ENCODE peak calls at places on chromosomes 11 and 22, in six cellular contexts. Y is stimulated activated CD8-positive, alpha-beta memory T cell treated with anti-CD3 and anti-CD28 coated beads, Interleukin-7, amount 100 ng/mL, for 24 hours; O is naive thymus-derived CD8-positive, alpha-beta T cell; F is SK-N-SH; B is EH; K is dermis blood vessel endothelial cell. M is an unnamed sample.
A peak's percentile ranks its signal among the peaks of the same experiment; 100 is the strongest.

GRCh38 chr22:28171135-28171534 is 252.1 kb upstream of the PITPNB start:
- DNase-seq in B (no peak), F (no peak), K (peak; percentile 45), Y (no peak), O (no peak), M (no peak)

GRCh38 chr11:72643547-72643946 is 30.7 kb downstream of the PDE2A start:
- DNase-seq in O (no peak), Y (no peak), B (peak; percentile 45), F (no peak), K (no peak), M (no peak)

GRCh38 chr11:13487661-13488030 is 8.2 kb downstream of the PTH start:
- DNase-seq in O (no peak), B (no peak), Y (no peak), F (no peak), K (peak; percentile 29), M (no peak)

GRCh38 chr11:65663634-65664200 is 1.0 kb upstream of the RELA start:
- DNase-seq in B (peak; percentile 66), O (no peak), K (peak; percentile 52), F (peak; percentile 72), Y (no peak), M (no peak)

GRCh38 chr11:20668844-20669832 is at the start of gene NELL1:
- DNase-seq in K (no peak), B (no peak), O (no peak), Y (no peak), F (peak; percentile 79), M (no peak)

GRCh38 chr11:125784678-125785077 is 3.2 kb upstream of the PATE3 start:
- DNase-seq in B (no peak), K (no peak), O (no peak), Y (no peak), F (no peak), M (no peak)

GRCh38 chr11:123509737-123510578 is 79.9 kb downstream of the GRAMD1B start:
- DNase-seq in K (peak; percentile 78), O (no peak), B (peak; percentile 56), Y (no peak), F (peak; percentile 84), M (peak; percentile 87)

GRCh38 chr11:17986007-17986710 is 26.7 kb downstream of the SERGEF start:
- DNase-seq in K (no peak), Y (no peak), B (peak; percentile 71), F (no peak), O (no peak), M (no peak)

GRCh38 chr11:78015878-78016277 is 7.2 kb downstream of the KCTD14 start:
- DNase-seq in B (no peak), F (no peak), Y (no peak), O (no peak), K (no peak), M (no peak)

GRCh38 chr11:119417726-119418540 is 5.0 kb downstream of the THY1 start:
- DNase-seq in B (peak; percentile 97), Y (no peak), O (no peak), F (peak; percentile 21), K (no peak), M (no peak)

GRCh38 chr22:30878516-30879365 is 89.8 kb downstream of the MORC2 start:
- DNase-seq in Y (no peak), O (peak; percentile 54), B (peak; percentile 4), K (no peak), F (peak; percentile 79), M (no peak)

GRCh38 chr11:40168461-40168860 is 1291.0 kb downstream of the LRRC4C start:
- DNase-seq in O (no peak), K (no peak), F (no peak), B (no peak), Y (no peak), M (no peak)

GRCh38 chr11:65911682-65912568 is 6.9 kb downstream of the C11orf68 start:
- DNase-seq in B (peak; percentile 94), O (no peak), Y (no peak), K (peak; percentile 56), F (peak; percentile 84), M (peak; percentile 51)

GRCh38 chr11:71395010-71395560 is 53.1 kb downstream of the DHCR7 start:
- DNase-seq in Y (no peak), F (no peak), B (no peak), K (no peak), O (no peak), M (no peak)

GRCh38 chr22:29811377-29811776 is 26.7 kb downstream of the ASCC2 start:
- DNase-seq in Y (no peak), F (no peak), B (no peak), K (no peak), O (no peak), M (no peak)

GRCh38 chr22:32080904-32081303 is 37.8 kb downstream of the SLC5A1 start:
- DNase-seq in Y (no peak), F (peak; percentile 73), K (peak; percentile 56), O (no peak), B (peak; percentile 60), M (peak; percentile 39)

GRCh38 chr22:20638143-20638870 is 130.9 kb downstream of the MED15 start:
- DNase-seq in O (no peak), Y (no peak), K (no peak), B (no peak), F (no peak), M (no peak)

GRCh38 chr11:113862430-113862829 is 12.9 kb downstream of the USP28 start:
- DNase-seq in F (no peak), K (no peak), O (no peak), Y (no peak), B (peak; percentile 50), M (no peak)

GRCh38 chr11:8205566-8205965 is 36.7 kb upstream of the RIC3 start:
- DNase-seq in B (no peak), Y (no peak), F (no peak), O (no peak), K (no peak), M (no peak)

M was measured in SHP77.